ENCODE peak calls at places on chromosomes 2 and 18, in seven cellular contexts. Z is endothelial cell of umbilical vein, V is cardiac fibroblast, J is WTC11, A is tibial artery, K is retinal pigment epithelial cell, S is Calu3. N is an unnamed sample.

GRCh38 chr18:43826215-43826614 is 548.9 kb upstream of the SYT4 start:
- DNase-seq in Z (no peak), V (no peak), J (no peak), A (no peak), K (no peak), S (no peak), N (no peak)

GRCh38 chr18:21270453-21270852 is 28.4 kb downstream of the GREB1L start:
- DNase-seq in Z (no peak), V (peak; percentile 20), J (no peak), A (no peak), K (no peak), S (no peak), N (no peak)

GRCh38 chr18:61831071-61831470 is 61.7 kb downstream of the RNF152 start:
- DNase-seq in Z (peak; percentile 96), V (peak; percentile 37), J (no peak), A (no peak), K (peak; percentile 12), S (no peak), N (no peak)

GRCh38 chr18:44464401-44465185 is 216.1 kb upstream of the SETBP1 start:
- DNase-seq in Z (no peak), V (no peak), J (no peak), A (no peak), K (peak; percentile 55), S (no peak), N (no peak)

GRCh38 chr2:38600242-38600891 is 2.4 kb downstream of the HNRNPLL start:
- DNase-seq in Z (peak; percentile 24), V (peak; percentile 29), J (no peak), A (no peak), K (no peak), S (no peak), N (no peak)

GRCh38 chr2:15941483-15941853 is 1.1 kb downstream of the MYCN start:
- DNase-seq in Z (no peak), V (no peak), J (peak; percentile 79), A (no peak), K (no peak), S (peak; percentile 57), N (no peak)

GRCh38 chr2:113878743-113879142 is 11.1 kb upstream of the ACTR3 start:
- DNase-seq in Z (no peak), V (no peak), J (no peak), A (no peak), K (no peak), S (no peak), N (no peak)

GRCh38 chr18:13562494-13563029 is 163.8 kb downstream of the FAM210A start:
- DNase-seq in Z (no peak), V (no peak), J (no peak), A (no peak), K (no peak), S (no peak), N (no peak)

GRCh38 chr18:47510831-47511230 is 259.4 kb upstream of the SKOR2 start:
- DNase-seq in Z (no peak), V (no peak), J (no peak), A (no peak), K (no peak), S (no peak), N (no peak)

GRCh38 chr2:139622691-139623090 is 842.5 kb upstream of the NXPH2 start:
- DNase-seq in Z (no peak), V (no peak), J (no peak), A (no peak), K (no peak), S (no peak), N (no peak)

GRCh38 chr2:52613064-52613463 is 1154.5 kb upstream of the CHAC2 start:
- DNase-seq in Z (no peak), V (no peak), J (peak; percentile 24), A (no peak), K (no peak), S (no peak), N (no peak)
- TF ChIP-seq CTCF in Z (no peak), V (no peak), J (no peak), A (no peak), K (peak; percentile 27), S (no peak), N (no peak)

DNA sequence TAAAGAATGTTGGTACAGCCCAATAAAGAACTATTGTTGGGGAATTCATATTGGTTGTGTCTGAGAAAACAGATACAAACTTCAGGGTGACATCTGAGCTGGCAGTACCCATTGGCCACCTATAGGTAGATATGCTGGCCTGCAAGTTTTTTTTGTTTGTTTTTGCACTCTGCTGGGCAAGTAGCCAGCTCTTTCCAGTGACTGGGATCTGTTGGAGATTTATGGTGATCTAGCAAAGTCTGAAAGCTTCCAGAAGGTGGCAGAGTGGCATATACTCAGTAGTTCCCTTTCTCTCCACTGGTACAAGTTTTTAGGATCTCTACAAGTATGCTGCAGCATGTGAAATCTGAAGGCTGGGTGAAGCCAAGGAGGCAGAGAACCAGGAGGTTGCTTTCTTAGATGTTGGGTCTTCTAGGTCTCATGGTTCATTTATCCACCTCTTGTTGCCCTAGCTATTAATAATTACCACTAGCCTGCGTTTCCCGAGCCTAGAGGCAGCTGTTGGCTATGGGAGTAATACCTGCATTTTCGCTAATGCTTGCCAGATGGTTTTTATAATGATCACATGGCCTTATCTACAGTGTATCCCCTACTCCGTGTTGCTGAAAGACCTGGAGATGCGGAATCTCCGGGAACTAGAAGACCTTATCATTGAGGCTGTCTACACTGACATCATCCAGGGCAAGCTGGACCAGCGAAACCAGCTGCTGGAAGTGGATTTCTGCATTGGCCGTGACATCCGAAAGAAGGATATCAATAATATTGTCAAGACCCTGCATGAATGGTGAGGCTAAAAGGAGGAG is 9.5 kb downstream of the COPS7B start:
- DNase-seq in Z (peak; percentile 89), V (peak; percentile 73), J (no peak), A (no peak), K (peak; percentile 61), S (peak; percentile 81), N (no peak)
- TF ChIP-seq CTCF in Z (peak; percentile 41), V (peak; percentile 35), J (no peak), A (no peak), K (peak; percentile 60), S (peak; percentile 59), N (no peak)

GRCh38 chr2:180033993-180034894 is 27.1 kb upstream of the CWC22 start:
- DNase-seq in Z (no peak), V (peak; percentile 81), J (peak; percentile 29), A (no peak), K (peak; percentile 74), S (peak; percentile 13), N (no peak)

DNA sequence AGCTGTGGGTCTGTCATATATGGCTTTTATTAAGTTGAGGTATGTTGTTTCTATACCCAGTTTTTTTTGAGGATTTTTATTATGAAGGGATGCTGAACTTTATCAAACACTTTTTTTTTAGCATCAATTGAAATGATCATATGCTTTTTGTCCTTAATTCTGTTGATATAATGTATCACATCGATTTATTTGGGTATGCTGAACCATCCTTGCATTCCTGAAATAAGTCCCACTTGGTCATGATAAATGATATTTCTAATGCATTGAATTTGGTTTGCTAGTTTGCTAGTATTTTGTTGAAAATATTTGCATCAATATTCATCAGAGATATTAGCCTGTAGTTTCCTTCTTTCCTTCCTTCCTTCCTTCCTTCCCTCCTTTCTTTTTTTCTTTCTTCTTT is 22.5 kb upstream of the CWC22 start:
- DNase-seq in Z (no peak), V (no peak), J (no peak), A (no peak), K (no peak), S (no peak), N (no peak)
- TF ChIP-seq CTCF in Z (no peak), V (no peak), J (no peak), A (no peak), K (no peak), S (no peak), N (no peak)

GRCh38 chr2:121052507-121052906 is 232.5 kb downstream of the TFCP2L1 start:
- DNase-seq in Z (no peak), V (no peak), J (no peak), A (no peak), K (no peak), S (no peak), N (no peak)

GRCh38 chr2:121049141-121049540 is 235.9 kb downstream of the TFCP2L1 start:
- DNase-seq in Z (no peak), V (no peak), J (no peak), A (peak; percentile 28), K (no peak), S (no peak), N (no peak)

GRCh38 chr2:121047383-121047782 is 237.6 kb downstream of the TFCP2L1 start:
- DNase-seq in Z (no peak), V (no peak), J (no peak), A (peak; percentile 53), K (no peak), S (no peak), N (no peak)

GRCh38 chr2:121052023-121052422 is 233.0 kb downstream of the TFCP2L1 start:
- DNase-seq in Z (no peak), V (peak; percentile 34), J (no peak), A (no peak), K (no peak), S (no peak), N (no peak)

GRCh38 chr2:121049921-121050585 is 234.9 kb downstream of the TFCP2L1 start:
- DNase-seq in Z (no peak), V (no peak), J (no peak), A (no peak), K (no peak), S (no peak), N (no peak)
- TF ChIP-seq CTCF in Z (no peak), V (no peak), J (no peak), A (no peak), K (no peak), S (no peak), N (no peak)

GRCh38 chr18:59202258-59202820 is 17.6 kb upstream of the GRP start:
- DNase-seq in Z (no peak), V (no peak), J (no peak), A (no peak), K (no peak), S (no peak), N (no peak)

GRCh38 chr18:59198215-59198614 is 21.7 kb upstream of the GRP start:
- DNase-seq in Z (no peak), V (no peak), J (no peak), A (no peak), K (no peak), S (no peak), N (no peak)

GRCh38 chr18:59197636-59198035 is 22.3 kb upstream of the GRP start:
- DNase-seq in Z (no peak), V (no peak), J (no peak), A (no peak), K (no peak), S (no peak), N (no peak)

GRCh38 chr18:59196161-59196560 is 23.8 kb upstream of the GRP start:
- DNase-seq in Z (no peak), V (no peak), J (no peak), A (no peak), K (no peak), S (no peak), N (no peak)

DNA sequence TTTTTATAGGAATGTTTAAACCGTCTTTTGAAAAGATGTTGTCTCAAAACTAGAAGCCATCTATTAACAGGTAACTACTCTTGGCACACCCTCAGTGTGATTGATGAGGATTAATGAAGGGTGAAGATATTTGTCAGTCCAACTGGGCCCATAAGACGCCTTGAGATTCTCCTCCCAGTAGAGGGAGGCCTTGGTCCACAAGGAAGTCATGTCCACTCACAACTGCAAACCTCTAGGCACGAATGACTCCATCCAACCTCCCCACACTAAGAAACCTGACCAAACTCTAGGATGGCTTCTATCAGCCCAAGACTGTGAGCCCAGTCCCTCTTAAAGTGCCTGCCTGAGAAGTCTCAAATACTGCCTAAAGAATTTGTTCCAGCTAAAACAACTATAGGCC is 19.2 kb upstream of the GRP start:
- DNase-seq in Z (no peak), V (no peak), J (no peak), A (no peak), K (no peak), S (no peak), N (no peak)
- TF ChIP-seq CTCF in Z (no peak), V (no peak), J (no peak), A (no peak), K (peak; percentile 13), S (no peak), N (no peak)